ENCODE peak calls at places on chromosomes 7 and 10, in seven cellular contexts. Q is stimulated activated CD4-positive, alpha-beta T cell treated with anti-CD3 and anti-CD28 coated beads, Interleukin-2, amount 100 ng/mL, for 48 hours; P is GM23338; G is H1; F is DMS79; D is NCI-H510A treated with DMSO at 0.1 percent for 48 hours; N is activated CD4-positive, alpha-beta T cell treated with anti-CD3 and anti-CD28 coated beads for 1 hour. E is an unnamed sample.

GRCh38 chr10:114632869-114633715 is 25.0 kb downstream of the ABLIM1 start:
- DNase-seq in Q (no peak), P (no peak), G (no peak), F (no peak), D (peak), N (no peak), E (peak)

GRCh38 chr10:4434536-4435071 is 391.4 kb upstream of the AKR1E2 start:
- DNase-seq in Q (no peak), P (no peak), G (no peak), F (no peak), D (no peak), N (no peak), E (no peak)

GRCh38 chr10:119090968-119091367 is 10.4 kb upstream of the EIF3A start:
- DNase-seq in Q (no peak), P (no peak), G (no peak), F (no peak), D (no peak), N (no peak), E (no peak)

GRCh38 chr7:94223375-94224084 is 171.2 kb upstream of the COL1A2 start:
- DNase-seq in Q (no peak), P (peak), G (peak), F (no peak), D (peak), N (no peak), E (peak)

GRCh38 chr7:18320971-18321567 is 174.5 kb upstream of the HDAC9 start:
- DNase-seq in Q (no peak), P (peak), G (no peak), F (no peak), D (peak), N (no peak), E (no peak)

GRCh38 chr10:126387931-126388911 is at the start of gene ADAM12:
- DNase-seq in Q (no peak), P (peak), G (peak), F (no peak), D (no peak), N (no peak), E (peak)

GRCh38 chr10:93566435-93567276 is at the start of gene FFAR4:
- DNase-seq in Q (no peak), P (peak), G (peak), F (no peak), D (peak), N (no peak), E (peak)

GRCh38 chr10:43254199-43254730 is 12.6 kb downstream of the RASGEF1A start:
- DNase-seq in Q (no peak), P (no peak), G (no peak), F (no peak), D (no peak), N (peak), E (no peak)

GRCh38 chr10:77877461-77878344 is 48.9 kb downstream of the DLG5 start:
- DNase-seq in Q (no peak), P (peak), G (peak), F (no peak), D (peak), N (no peak), E (peak)

GRCh38 chr7:111045469-111045868 is 45.5 kb upstream of the LRRN3 start:
- DNase-seq in Q (no peak), P (peak), G (no peak), F (no peak), D (no peak), N (no peak), E (no peak)

GRCh38 chr10:4181075-4181474 is 396.1 kb upstream of the KLF6 start:
- DNase-seq in Q (no peak), P (no peak), G (no peak), F (no peak), D (no peak), N (no peak), E (no peak)

GRCh38 chr7:70076325-70076724 is 478.1 kb downstream of the AUTS2 start:
- DNase-seq in Q (no peak), P (no peak), G (no peak), F (no peak), D (no peak), N (no peak), E (no peak)

GRCh38 chr10:21920633-21921032 is 82.9 kb downstream of the DNAJC1 start:
- DNase-seq in Q (no peak), P (no peak), G (no peak), F (no peak), D (no peak), N (no peak), E (no peak)

GRCh38 chr10:78570633-78571032 is 498.1 kb upstream of the ZMIZ1 start:
- DNase-seq in Q (no peak), P (no peak), G (no peak), F (peak), D (no peak), N (no peak), E (no peak)